ENCODE peak calls at places on chromosome 13, in six cellular contexts. S, O, M, Z, X and G are unnamed samples.

GRCh38 chr13:50543767-50544166 is 299.7 kb downstream of the DLEU7 start:
- DNase-seq in S (no peak), O (no peak), M (no peak), Z (no peak), X (no peak), G (no peak)

GRCh38 chr13:72062566-72062965 is 195.6 kb upstream of the DACH1 start:
- DNase-seq in S (no peak), O (no peak), M (no peak), Z (no peak), X (no peak), G (no peak)

GRCh38 chr13:112688560-112689497 is 1.0 kb upstream of the ATP11A start:
- DNase-seq in S (no peak), O (no peak), M (no peak), Z (peak; percentile 80), X (no peak), G (peak; percentile 44)

GRCh38 chr13:112672651-112673284 is 17.1 kb upstream of the ATP11A start:
- DNase-seq in S (no peak), O (no peak), M (no peak), Z (no peak), X (no peak), G (no peak)

GRCh38 chr13:23705578-23705977 is 135.4 kb downstream of the TNFRSF19 start:
- DNase-seq in S (no peak), O (no peak), M (no peak), Z (no peak), X (no peak), G (no peak)

GRCh38 chr13:55439450-55439849 is 1701.3 kb upstream of the PRR20A start:
- DNase-seq in S (no peak), O (no peak), M (no peak), Z (no peak), X (no peak), G (no peak)

GRCh38 chr13:93116809-93117208 is 109.8 kb upstream of the GPC6 start:
- DNase-seq in S (no peak), O (no peak), M (no peak), Z (no peak), X (no peak), G (no peak)

GRCh38 chr13:22278336-22278929 is 607.6 kb downstream of the FGF9 start:
- DNase-seq in S (peak; percentile 42), O (peak; percentile 77), M (peak; percentile 16), Z (no peak), X (peak; percentile 28), G (peak; percentile 50)

GRCh38 chr13:93244918-93245280 is 18.3 kb downstream of the GPC6 start:
- DNase-seq in S (no peak), O (no peak), M (no peak), Z (no peak), X (no peak), G (no peak)

GRCh38 chr13:95535243-95535642 is 17.3 kb upstream of the CLDN10 start:
- DNase-seq in S (no peak), O (no peak), M (no peak), Z (no peak), X (no peak), G (no peak)

GRCh38 chr13:93169980-93170379 is 56.6 kb upstream of the GPC6 start:
- DNase-seq in S (no peak), O (no peak), M (no peak), Z (no peak), X (no peak), G (no peak)

GRCh38 chr13:26614721-26615120 is 57.2 kb downstream of the WASF3 start:
- DNase-seq in S (no peak), O (no peak), M (no peak), Z (no peak), X (no peak), G (no peak)

GRCh38 chr13:32883501-32883900 is 132.7 kb upstream of the KL start:
- DNase-seq in S (no peak), O (no peak), M (no peak), Z (no peak), X (peak; percentile 19), G (no peak)

GRCh38 chr13:33799950-33800592 is 17.9 kb upstream of the RFC3 start:
- DNase-seq in S (no peak), O (no peak), M (no peak), Z (no peak), X (no peak), G (no peak)

GRCh38 chr13:34731486-34731885 is 210.6 kb upstream of the NBEA start:
- DNase-seq in S (no peak), O (no peak), M (no peak), Z (no peak), X (no peak), G (no peak)

GRCh38 chr13:105778196-105778595 is 757.3 kb downstream of the EFNB2 start:
- DNase-seq in S (no peak), O (no peak), M (no peak), Z (no peak), X (no peak), G (no peak)

GRCh38 chr13:42384265-42384664 is 112.3 kb downstream of the AKAP11 start:
- DNase-seq in S (no peak), O (no peak), M (no peak), Z (no peak), X (no peak), G (no peak)

GRCh38 chr13:106522112-106522511 is 13.3 kb downstream of the EFNB2 start:
- DNase-seq in S (no peak), O (no peak), M (no peak), Z (no peak), X (no peak), G (no peak)

GRCh38 chr13:36158606-36159005 is 27.4 kb upstream of the DCLK1 start:
- DNase-seq in S (no peak), O (no peak), M (no peak), Z (no peak), X (no peak), G (no peak)

GRCh38 chr13:51223284-51224270 is 1.4 kb downstream of the FAM124A start:
- DNase-seq in S (no peak), O (no peak), M (no peak), Z (no peak), X (peak; percentile 27), G (peak; percentile 77)

GRCh38 chr13:107883561-107884175 is 331.7 kb downstream of the LIG4 start:
- DNase-seq in S (no peak), O (no peak), M (no peak), Z (no peak), X (no peak), G (no peak)

GRCh38 chr13:94210826-94211225 is 268.7 kb downstream of the DCT start:
- DNase-seq in S (no peak), O (no peak), M (no peak), Z (no peak), X (no peak), G (no peak)

GRCh38 chr13:45333973-45334922 is 6.7 kb downstream of the TPT1 start:
- DNase-seq in S (no peak), O (no peak), M (no peak), Z (no peak), X (no peak), G (no peak)

GRCh38 chr13:22594041-22594440 is 586.7 kb upstream of the SGCG start:
- DNase-seq in S (no peak), O (no peak), M (no peak), Z (no peak), X (no peak), G (no peak)

GRCh38 chr13:22091222-22091970 is 420.5 kb downstream of the FGF9 start:
- DNase-seq in S (no peak), O (no peak), M (no peak), Z (no peak), X (peak; percentile 30), G (no peak)

GRCh38 chr13:46149272-46150133 is 32.5 kb downstream of the LCP1 start:
- DNase-seq in S (no peak), O (no peak), M (no peak), Z (no peak), X (no peak), G (no peak)

GRCh38 chr13:101942535-101943157 is 459.2 kb downstream of the FGF14 start:
- DNase-seq in S (no peak), O (no peak), M (no peak), Z (no peak), X (no peak), G (no peak)
- TF ChIP-seq CTCF in S (peak; percentile 6), O (no peak), M (no peak), Z (no peak), X (no peak), G (peak; percentile 8)

DNA sequence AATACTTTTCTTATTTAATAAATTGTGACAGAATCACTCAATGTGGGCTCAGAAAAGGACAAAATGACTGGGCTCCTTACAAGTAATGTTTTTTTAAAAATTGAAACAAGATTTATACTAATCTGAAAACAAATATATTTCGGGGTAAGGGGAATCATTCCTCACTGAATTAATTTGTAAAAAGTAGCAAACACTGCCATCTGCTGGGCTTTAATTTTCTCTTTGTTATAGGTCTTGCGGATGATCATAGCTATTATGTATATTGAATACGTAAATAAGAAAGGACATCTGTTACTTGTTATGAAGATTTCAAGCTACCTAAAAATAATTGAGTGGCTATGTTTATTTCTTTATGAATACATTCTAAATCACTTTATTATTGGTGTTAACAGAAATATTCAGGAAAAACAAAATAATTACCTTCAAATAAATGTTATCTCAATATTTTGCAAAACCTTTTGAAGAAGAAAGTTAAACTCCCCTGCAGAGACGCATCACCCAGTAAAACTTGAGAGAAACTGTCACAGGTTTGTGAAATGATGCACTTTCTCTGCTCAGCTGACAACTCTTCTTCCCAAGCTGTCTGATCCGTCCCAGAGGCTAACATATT is 17.8 kb upstream of the ENOX1 start:
- DNase-seq in S (peak; percentile 43), O (no peak), M (no peak), Z (no peak), X (no peak), G (no peak)
- TF ChIP-seq CTCF in S (peak; percentile 44), O (peak; percentile 39), M (peak; percentile 78), Z (peak; percentile 31), X (peak; percentile 75), G (peak; percentile 84)

GRCh38 chr13:114143806-114144605 is 11.6 kb upstream of the RASA3 start:
- DNase-seq in S (peak; percentile 60), O (peak; percentile 65), M (no peak), Z (peak; percentile 52), X (no peak), G (no peak)
- TF ChIP-seq CTCF in S (peak; percentile 57), O (no peak), M (peak; percentile 60), Z (no peak), X (no peak), G (no peak)

GRCh38 chr13:99260216-99260615 is 2.0 kb upstream of the GPR18 start:
- DNase-seq in S (no peak), O (no peak), M (no peak), Z (no peak), X (no peak), G (no peak)
- TF ChIP-seq CTCF in S (no peak), O (no peak), M (no peak), Z (no peak), X (no peak), G (no peak)

GRCh38 chr13:52677823-52678222 is 25.2 kb downstream of the SUGT1 start:
- DNase-seq in S (no peak), O (no peak), M (no peak), Z (no peak), X (no peak), G (no peak)
- TF ChIP-seq CTCF in S (no peak), O (no peak), M (no peak), Z (no peak), X (no peak), G (no peak)

DNA sequence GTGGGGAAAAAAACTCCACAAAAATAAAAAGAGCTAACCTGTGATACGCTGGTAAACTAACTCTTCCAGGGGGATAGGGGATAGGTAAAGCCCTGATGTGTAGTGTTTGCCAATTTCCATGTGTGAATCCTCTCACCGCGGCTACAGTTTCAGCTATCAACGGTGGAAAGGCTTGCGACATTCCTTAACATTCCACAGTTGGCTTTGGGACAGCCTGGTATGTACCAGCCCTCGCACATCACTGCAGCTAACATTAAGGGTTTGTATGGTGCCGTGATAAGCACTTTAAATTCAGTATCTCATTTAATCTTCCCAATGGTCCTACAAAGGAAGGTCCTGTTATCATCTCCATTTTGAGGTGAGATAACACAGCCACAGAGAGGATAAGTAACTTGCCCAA is 112.4 kb downstream of the KATNAL1 start:
- DNase-seq in S (no peak), O (no peak), M (no peak), Z (no peak), X (no peak), G (no peak)
- TF ChIP-seq CTCF in S (no peak), O (no peak), M (no peak), Z (no peak), X (no peak), G (no peak)